ENCODE peak calls at places on chromosomes 7 and 10, in ten cellular contexts. U, Y, M, L, H, K, A, I, D and B are unnamed samples.

GRCh38 chr7:129213828-129214227 is 11.0 kb upstream of the AHCYL2 start:
- DNase-seq in U (peak), Y (no peak), M (peak), L (no peak), H (no peak), K (no peak), A (no peak), I (peak), D (no peak), B (no peak)

GRCh38 chr10:72690071-72690755 is 1.7 kb upstream of the MCU start:
- DNase-seq in U (no peak), Y (no peak), M (no peak), L (no peak), H (no peak), K (no peak), A (no peak), I (no peak), D (no peak), B (no peak)

GRCh38 chr10:22491480-22491879 is 146.2 kb downstream of the SPAG6 start:
- DNase-seq in U (no peak), Y (no peak), M (no peak), L (no peak), H (no peak), K (no peak), A (no peak), I (no peak), D (no peak), B (no peak)

GRCh38 chr7:8255680-8256656 is 6.0 kb downstream of the ICA1 start:
- DNase-seq in U (no peak), Y (no peak), M (no peak), L (no peak), H (no peak), K (no peak), A (no peak), I (no peak), D (no peak), B (no peak)

GRCh38 chr7:102318482-102318971 is 31.9 kb downstream of the SH2B2 start:
- DNase-seq in U (no peak), Y (no peak), M (peak), L (no peak), H (no peak), K (no peak), A (no peak), I (no peak), D (peak), B (peak)

GRCh38 chr10:44980309-44981171 is 1.9 kb upstream of the DEPP1 start:
- DNase-seq in U (peak), Y (no peak), M (peak), L (no peak), H (no peak), K (no peak), A (peak), I (no peak), D (no peak), B (no peak)

GRCh38 chr10:17004801-17005380 is 124.7 kb downstream of the CUBN start:
- DNase-seq in U (no peak), Y (no peak), M (no peak), L (no peak), H (no peak), K (no peak), A (no peak), I (no peak), D (no peak), B (no peak)

GRCh38 chr10:116538461-116538860 is 7.3 kb upstream of the PNLIP start:
- DNase-seq in U (no peak), Y (no peak), M (no peak), L (no peak), H (no peak), K (peak), A (no peak), I (no peak), D (peak), B (no peak)

GRCh38 chr7:95367606-95368005 is 28.6 kb downstream of the PON3 start:
- DNase-seq in U (peak), Y (no peak), M (no peak), L (no peak), H (no peak), K (no peak), A (no peak), I (no peak), D (no peak), B (no peak)

GRCh38 chr7:77409005-77409738 is 7.0 kb downstream of the GSAP start:
- DNase-seq in U (no peak), Y (no peak), M (no peak), L (no peak), H (no peak), K (peak), A (no peak), I (no peak), D (no peak), B (no peak)

GRCh38 chr10:70552585-70552984 is 50.0 kb downstream of the PRF1 start:
- DNase-seq in U (no peak), Y (no peak), M (no peak), L (no peak), H (no peak), K (no peak), A (no peak), I (no peak), D (no peak), B (no peak)

GRCh38 chr10:119299531-119299930 is 92.2 kb downstream of the GRK5 start:
- DNase-seq in U (no peak), Y (no peak), M (peak), L (no peak), H (peak), K (no peak), A (no peak), I (peak), D (no peak), B (no peak)

GRCh38 chr10:49070701-49071100 is 44.6 kb downstream of the VSTM4 start:
- DNase-seq in U (no peak), Y (no peak), M (no peak), L (no peak), H (no peak), K (no peak), A (no peak), I (no peak), D (no peak), B (no peak)

GRCh38 chr10:43222296-43222695 is 44.6 kb downstream of the RASGEF1A start:
- DNase-seq in U (no peak), Y (no peak), M (no peak), L (no peak), H (no peak), K (no peak), A (no peak), I (no peak), D (no peak), B (no peak)

GRCh38 chr7:128136215-128136597 is 104.9 kb upstream of the LEP start:
- DNase-seq in U (no peak), Y (no peak), M (no peak), L (peak), H (peak), K (no peak), A (no peak), I (no peak), D (no peak), B (no peak)

GRCh38 chr10:66378117-66378876 is 547.5 kb upstream of the LRRTM3 start:
- DNase-seq in U (no peak), Y (no peak), M (no peak), L (no peak), H (no peak), K (peak), A (no peak), I (no peak), D (no peak), B (no peak)

GRCh38 chr7:53218730-53219504 is 183.5 kb downstream of the POM121L12 start:
- DNase-seq in U (no peak), Y (peak), M (no peak), L (peak), H (peak), K (no peak), A (no peak), I (no peak), D (no peak), B (no peak)

GRCh38 chr7:18663321-18663720 is 167.8 kb downstream of the HDAC9 start:
- DNase-seq in U (no peak), Y (no peak), M (peak), L (no peak), H (no peak), K (no peak), A (no peak), I (no peak), D (no peak), B (no peak)

GRCh38 chr7:112995091-112995824 is 91.4 kb downstream of the GPR85 start:
- DNase-seq in U (no peak), Y (no peak), M (no peak), L (no peak), H (peak), K (peak), A (no peak), I (no peak), D (no peak), B (peak)

GRCh38 chr10:115861455-115861854 is 411.6 kb downstream of the GFRA1 start:
- DNase-seq in U (no peak), Y (no peak), M (no peak), L (no peak), H (no peak), K (peak), A (no peak), I (no peak), D (no peak), B (peak)